ENCODE peak calls at places on chromosomes 1 and 21, in nine cellular contexts. O, B, Y, T, E, K, Z, I and V are unnamed samples.

GRCh38 chr1:65213271-65213905 is 65.4 kb downstream of the AK4 start:
- DNase-seq in Z (no peak), O (no peak), E (no peak), K (no peak), T (no peak), Y (no peak), I (no peak), B (no peak), V (no peak)

GRCh38 chr1:59146651-59147358 is 150.1 kb upstream of the FGGY start:
- DNase-seq in K (peak), Y (peak), E (peak), I (peak), Z (no peak), T (peak), B (peak), O (peak), V (no peak)

GRCh38 chr1:42343049-42343448 is 8.0 kb upstream of the FOXJ3 start:
- DNase-seq in Y (no peak), I (no peak), B (no peak), K (no peak), Z (no peak), E (no peak), O (no peak), T (no peak), V (no peak)

GRCh38 chr1:25748531-25749205 is 51.3 kb upstream of the SELENON start:
- DNase-seq in T (no peak), K (no peak), B (no peak), I (no peak), Z (peak), Y (no peak), E (no peak), O (no peak), V (no peak)

GRCh38 chr1:182391362-182392044 is at the start of gene GLUL:
- DNase-seq in T (peak), B (peak), I (peak), Z (peak), K (peak), O (peak), E (peak), Y (peak), V (peak)

GRCh38 chr1:228164561-228165371 is 838 bp upstream of the IBA57 start:
- DNase-seq in O (no peak), Y (no peak), T (no peak), Z (no peak), B (no peak), E (no peak), I (no peak), K (no peak), V (no peak)

GRCh38 chr1:185349556-185349955 is 32.5 kb upstream of the IVNS1ABP start:
- DNase-seq in E (no peak), K (no peak), Z (peak), I (no peak), T (no peak), B (no peak), Y (no peak), O (no peak), V (no peak)

GRCh38 chr1:168453056-168453455 is 90.7 kb downstream of the XCL2 start:
- DNase-seq in Y (no peak), T (no peak), O (no peak), E (no peak), K (no peak), Z (no peak), I (no peak), B (no peak), V (no peak)

GRCh38 chr21:40759061-40759460 is 87.9 kb downstream of the DSCAM start:
- DNase-seq in Y (no peak), Z (no peak), B (no peak), K (no peak), O (no peak), T (no peak), E (no peak), I (no peak), V (no peak)

GRCh38 chr21:33688343-33688742 is 46.0 kb downstream of the ITSN1 start:
- DNase-seq in O (no peak), K (no peak), Z (no peak), B (no peak), T (peak), I (no peak), Y (no peak), E (peak), V (no peak)

GRCh38 chr1:51288578-51288977 is 41.8 kb downstream of the TTC39A start:
- DNase-seq in E (no peak), Y (no peak), O (no peak), I (no peak), Z (no peak), B (no peak), T (no peak), K (no peak), V (no peak)

GRCh38 chr1:51293898-51294515 is 36.4 kb downstream of the TTC39A start:
- DNase-seq in I (no peak), Y (no peak), T (no peak), E (no peak), B (no peak), K (no peak), Z (no peak), O (no peak), V (no peak)

GRCh38 chr1:51289676-51290488 is 40.5 kb downstream of the TTC39A start:
- DNase-seq in B (no peak), Y (no peak), E (no peak), K (no peak), T (no peak), Z (no peak), O (no peak), I (no peak), V (no peak)

GRCh38 chr1:51287966-51288365 is 42.4 kb downstream of the TTC39A start:
- DNase-seq in I (no peak), O (no peak), K (no peak), Y (no peak), Z (no peak), B (no peak), T (no peak), E (no peak), V (no peak)

GRCh38 chr1:51290489-51290847 is 39.9 kb downstream of the TTC39A start:
- DNase-seq in Y (no peak), E (no peak), I (no peak), T (no peak), B (no peak), Z (no peak), K (no peak), O (no peak), V (no peak)
- H3K4me3 ChIP-seq in Y (no peak), E (no peak), I (no peak), T (no peak), B (no peak), Z (no peak), K (no peak), O (no peak), V (no peak)

DNA sequence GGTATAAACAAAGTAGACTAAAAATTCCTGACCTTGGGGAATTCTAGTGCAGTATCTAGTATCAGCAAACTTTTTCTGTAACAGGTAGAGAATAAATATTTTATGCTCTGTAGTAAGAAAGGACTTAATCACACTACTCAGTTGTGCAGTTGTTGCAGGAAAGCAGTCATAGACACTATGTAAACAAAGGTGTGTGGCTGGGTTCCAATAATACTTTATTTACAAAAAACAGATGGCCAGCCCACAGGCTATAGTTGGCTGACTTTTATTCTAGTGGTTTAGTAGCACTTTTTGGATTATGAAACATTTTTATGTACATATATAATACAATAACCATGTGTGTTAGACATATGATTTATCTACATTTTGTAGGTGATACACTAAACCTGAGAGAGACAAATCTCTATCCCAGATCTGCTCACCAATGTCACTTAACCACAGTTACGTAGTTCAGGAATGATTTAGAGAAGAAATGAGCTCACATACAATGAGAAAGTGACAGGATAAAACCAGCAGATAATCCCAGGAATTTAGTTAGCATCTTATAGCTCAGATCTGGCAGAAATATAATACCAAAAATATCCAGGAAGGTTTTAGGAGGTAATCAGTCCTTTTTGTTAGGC is 56.1 kb downstream of the MIER1 start:
- DNase-seq in O (peak), K (no peak), Y (peak), T (peak), E (peak), Z (peak), B (peak), I (peak), V (peak)
- H3K4me3 ChIP-seq in O (no peak), K (peak), Y (no peak), T (no peak), E (no peak), Z (no peak), B (peak), I (no peak), V (no peak)

DNA sequence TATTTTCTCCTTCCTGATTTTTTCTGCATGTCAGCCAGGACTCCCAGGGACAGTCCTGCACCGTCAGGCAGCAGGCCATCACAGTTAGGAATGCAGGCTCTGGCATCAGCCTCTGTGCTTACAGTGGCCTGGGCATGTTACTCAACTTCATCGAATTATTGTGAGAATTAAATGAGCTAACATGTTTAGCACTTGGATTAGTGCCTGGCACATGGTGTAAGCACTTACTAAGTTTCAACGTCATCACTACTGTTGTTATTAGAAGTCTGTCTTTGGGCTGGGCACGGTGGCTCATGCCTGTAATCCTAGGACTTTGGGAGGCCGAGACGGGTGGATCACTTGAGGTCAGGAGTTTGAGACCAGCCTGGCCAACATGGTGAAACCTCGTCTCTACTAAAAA is 45.1 kb downstream of the SCCPDH start:
- DNase-seq in Y (no peak), Z (peak), O (peak), I (peak), B (no peak), K (no peak), E (peak), T (peak), V (peak)
- H3K4me3 ChIP-seq in Y (no peak), Z (no peak), O (no peak), I (no peak), B (no peak), K (no peak), E (no peak), T (no peak), V (no peak)

DNA sequence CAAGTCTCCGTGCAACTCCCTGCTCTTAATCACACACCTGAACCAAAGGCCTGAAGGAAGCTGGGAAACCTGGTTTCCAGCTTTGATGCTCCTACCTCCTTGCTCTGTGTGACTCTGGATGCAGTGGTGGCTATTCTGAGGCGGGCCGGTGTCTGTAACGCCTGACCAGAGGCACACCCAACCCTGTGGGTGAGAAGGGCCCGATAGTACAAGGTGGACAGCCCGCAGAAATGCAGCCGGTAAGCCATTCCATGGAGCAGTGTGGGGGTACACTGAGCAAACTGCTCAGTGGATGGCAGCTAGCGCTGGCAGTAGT is 36.1 kb downstream of the AHDC1 start:
- DNase-seq in K (no peak), T (no peak), Z (no peak), E (no peak), I (no peak), Y (no peak), B (no peak), O (no peak), V (no peak)
- H3K4me3 ChIP-seq in K (peak), T (peak), Z (peak), E (no peak), I (no peak), Y (peak), B (peak), O (no peak), V (peak)

DNA sequence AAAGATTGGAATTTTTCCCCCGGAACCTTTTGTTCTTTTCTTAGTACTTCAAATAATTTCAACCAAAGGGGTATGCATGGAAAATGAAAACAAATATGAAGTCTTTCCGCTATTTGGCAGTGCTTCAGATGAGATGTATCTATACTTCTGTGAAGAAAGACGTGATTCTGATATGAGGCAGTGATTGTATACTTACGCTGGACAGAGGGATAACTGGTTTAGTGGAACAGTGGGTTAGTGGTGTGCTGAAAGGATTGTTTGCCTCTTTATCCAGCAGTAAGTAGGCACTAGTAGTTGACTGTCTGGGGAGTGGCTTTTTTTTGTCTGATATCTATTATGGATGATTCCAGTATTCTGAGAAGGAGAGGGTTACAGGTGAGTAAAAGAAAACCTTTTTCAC is 61.4 kb downstream of the MAST2 start:
- DNase-seq in T (peak), Y (peak), Z (no peak), B (no peak), O (peak), E (peak), K (no peak), I (peak), V (no peak)
- H3K4me3 ChIP-seq in T (peak), Y (peak), Z (peak), B (no peak), O (peak), E (peak), K (peak), I (peak), V (peak)

GRCh38 chr1:206002833-206003532 is at the start of gene RAB7B:
- DNase-seq in Y (peak), O (peak), T (peak), K (peak), Z (peak), I (peak), E (peak), B (no peak), V (no peak)

GRCh38 chr1:206004269-206004800 is 1.1 kb upstream of the RAB7B start:
- DNase-seq in Y (no peak), T (no peak), E (no peak), Z (peak), B (no peak), O (peak), I (no peak), K (no peak), V (no peak)

GRCh38 chr1:206000641-206001339 is 2.4 kb downstream of the RAB7B start:
- DNase-seq in K (no peak), O (no peak), T (peak), Y (no peak), B (no peak), E (no peak), I (peak), Z (peak), V (no peak)

GRCh38 chr1:206001476-206001888 is 1.7 kb downstream of the RAB7B start:
- DNase-seq in Y (peak), I (peak), T (peak), E (peak), B (peak), Z (peak), O (peak), K (no peak), V (peak)

DNA sequence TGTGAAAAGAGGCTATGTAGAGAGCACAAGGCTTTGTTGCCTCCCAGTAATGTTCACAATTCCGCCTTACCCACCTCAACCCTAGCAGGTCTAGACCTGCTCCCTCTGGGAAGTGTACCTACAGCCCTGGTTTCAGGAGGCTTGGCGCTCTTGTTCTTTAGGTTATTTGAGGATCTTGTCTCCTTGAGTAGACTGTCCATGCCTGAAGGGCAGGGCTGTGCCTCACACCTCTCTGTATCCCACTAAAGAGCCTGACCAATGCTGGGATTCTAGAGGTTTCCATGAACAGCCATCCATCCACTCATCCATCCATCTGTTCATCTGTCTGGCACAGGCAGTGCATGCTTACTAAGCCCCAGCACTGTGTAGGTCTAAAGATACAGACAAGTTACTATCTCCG is 1.0 kb downstream of the RAB7B start:
- DNase-seq in B (no peak), I (no peak), Y (no peak), Z (peak), E (no peak), O (no peak), K (no peak), T (no peak), V (no peak)
- H3K4me3 ChIP-seq in B (no peak), I (no peak), Y (no peak), Z (peak), E (no peak), O (peak), K (peak), T (peak), V (peak)

DNA sequence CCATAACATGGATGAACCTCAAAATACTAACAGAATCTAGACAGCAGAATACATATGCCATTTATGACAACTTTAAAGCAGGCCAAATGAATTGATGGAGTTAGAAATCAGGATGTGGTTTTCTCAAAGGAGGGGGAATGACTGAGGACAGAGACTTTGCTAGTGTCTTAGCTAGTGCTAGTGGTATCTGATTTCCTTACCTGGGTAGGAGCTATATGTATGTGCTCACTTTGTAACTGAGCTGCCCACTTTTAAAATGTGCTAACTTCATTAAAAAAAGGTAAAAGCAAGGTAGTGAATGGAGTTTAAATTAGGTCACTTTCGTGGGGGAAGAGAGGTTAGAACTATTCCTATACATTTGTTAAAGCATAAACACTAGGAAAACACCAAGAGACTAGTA is 2.6 kb downstream of the GTF2B start:
- DNase-seq in I (no peak), Z (no peak), E (no peak), B (no peak), T (no peak), O (no peak), K (no peak), Y (no peak), V (no peak)
- H3K4me3 ChIP-seq in I (no peak), Z (no peak), E (no peak), B (no peak), T (no peak), O (no peak), K (no peak), Y (peak), V (no peak)

GRCh38 chr1:79006564-79006963 is at the start of gene ADGRL4:
- DNase-seq in Y (no peak), K (peak), T (peak), E (peak), B (no peak), Z (peak), O (peak), I (peak), V (no peak)
- H3K4me3 ChIP-seq in Y (no peak), K (peak), T (peak), E (peak), B (no peak), Z (peak), O (peak), I (peak), V (peak)

DNA sequence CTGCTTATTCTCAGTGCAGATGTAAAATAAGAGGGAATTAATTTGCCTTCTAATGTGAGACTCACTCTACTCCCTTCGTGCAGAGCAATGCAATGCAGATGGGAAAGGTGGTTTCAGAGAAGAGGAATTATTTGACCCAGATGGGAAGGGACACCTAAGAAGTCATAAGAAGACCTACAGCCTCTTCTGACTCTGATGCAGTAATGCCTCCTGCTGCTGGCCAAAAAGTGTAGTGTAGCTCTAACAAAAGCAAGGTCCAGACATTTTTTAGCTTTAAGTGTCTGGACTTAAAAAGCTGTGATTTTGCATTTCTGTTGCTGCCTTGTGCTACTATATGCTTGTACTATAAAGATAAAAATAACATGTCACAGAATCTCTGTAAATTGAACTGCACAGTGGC is 501.4 kb downstream of the TTLL7 start:
- DNase-seq in E (peak), B (peak), O (peak), T (peak), K (no peak), Z (peak), Y (peak), I (no peak), V (peak)
- H3K4me3 ChIP-seq in E (no peak), B (no peak), O (no peak), T (no peak), K (no peak), Z (no peak), Y (no peak), I (no peak), V (no peak)